ENCODE peak calls at places on chromosomes 16 and 17, in four cellular contexts. U, K, M and W are unnamed samples.

GRCh38 chr17:82826956-82827355 is 12.9 kb downstream of the ZNF750 start:
- DNase-seq in U (no peak), M (no peak), K (no peak), W (no peak)

GRCh38 chr16:12752159-12752558 is 51.5 kb downstream of the CPPED1 start:
- DNase-seq in U (no peak), K (no peak), M (no peak), W (no peak)

GRCh38 chr17:72380737-72381136 is 259.9 kb downstream of the SOX9 start:
- DNase-seq in U (no peak), K (no peak), M (no peak), W (no peak)

GRCh38 chr16:4679854-4680636 is 13.3 kb upstream of the NUDT16L1 start:
- DNase-seq in M (no peak), K (no peak), U (peak; percentile 67), W (no peak)

GRCh38 chr17:72715906-72716572 is 376.4 kb downstream of the SLC39A11 start:
- DNase-seq in U (peak; percentile 98), M (no peak), K (peak; percentile 97), W (no peak)

GRCh38 chr17:38918916-38919315 is 6.5 kb upstream of the LASP1NB start:
- DNase-seq in M (no peak), K (no peak), U (no peak), W (no peak)

GRCh38 chr16:19696312-19696711 is 21.7 kb downstream of the KNOP1 start:
- DNase-seq in U (peak; percentile 88), M (no peak), K (peak; percentile 95), W (no peak)

GRCh38 chr17:1313270-1314005 is 34.0 kb downstream of the TRARG1 start:
- DNase-seq in K (no peak), U (no peak), M (no peak), W (no peak)

GRCh38 chr16:81610144-81610842 is 165.7 kb downstream of the CMIP start:
- DNase-seq in U (peak; percentile 84), M (no peak), K (peak; percentile 79), W (no peak)

DNA sequence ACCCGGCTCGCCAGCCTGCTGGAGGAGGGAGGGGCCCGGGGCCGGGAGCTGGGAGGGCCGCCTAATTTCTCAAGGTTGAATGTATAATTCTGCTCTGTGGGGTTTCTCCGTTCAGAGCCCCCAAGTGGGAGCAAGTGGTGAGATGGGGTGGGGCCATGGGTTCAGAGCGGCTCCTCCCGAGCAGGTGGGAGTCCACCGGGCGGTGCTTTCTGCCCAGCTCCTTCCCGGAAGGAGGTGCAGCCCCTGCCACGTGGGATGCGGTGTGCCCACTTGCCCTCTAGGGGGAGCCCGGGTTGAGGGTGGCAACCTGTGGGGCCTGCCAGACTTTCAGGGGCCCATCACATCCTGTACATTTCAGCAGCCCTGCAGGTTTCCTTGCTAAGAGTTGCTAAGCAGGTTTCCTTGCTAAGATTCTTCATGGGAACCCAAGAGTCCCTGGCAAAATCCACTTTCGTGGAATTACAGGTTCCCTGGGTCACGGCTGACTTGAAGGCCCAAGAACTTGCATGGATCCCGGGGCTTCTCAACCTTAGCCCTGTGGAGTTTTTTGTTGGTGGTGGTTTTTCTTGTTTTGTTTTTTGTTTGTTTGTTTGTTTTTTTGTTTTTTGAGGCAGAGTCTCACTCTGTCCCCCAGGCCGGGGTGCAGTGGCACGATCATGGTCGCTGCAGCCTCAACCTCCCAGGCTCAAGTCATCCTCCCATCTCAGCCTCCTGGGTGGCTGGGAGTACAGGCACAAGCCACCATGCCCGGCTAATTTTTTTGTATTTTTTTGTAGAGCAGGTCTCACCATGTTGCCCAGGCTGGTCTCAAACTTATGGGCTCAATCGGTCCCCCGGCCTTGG is 196.6 kb upstream of the GSE1 start:
- DNase-seq in U (peak; percentile 15), M (no peak), K (no peak), W (peak; percentile 82)
- H3K4me2 ChIP-seq in U (no peak overlapping the region), M (no peak overlapping the region), K (no peak overlapping the region), W (no peak overlapping the region)

GRCh38 chr16:29761882-29762281 is 16.1 kb upstream of the C16orf54 start:
- DNase-seq in K (no peak), U (no peak), M (no peak), W (no peak)
- H3K4me1 ChIP-seq in K (peaks cover 5% of the 10 kb centered on the region), U (no peaks in the 10 kb centered on the region), M (no peaks in the 10 kb centered on the region), W (no peaks in the 10 kb centered on the region)

DNA sequence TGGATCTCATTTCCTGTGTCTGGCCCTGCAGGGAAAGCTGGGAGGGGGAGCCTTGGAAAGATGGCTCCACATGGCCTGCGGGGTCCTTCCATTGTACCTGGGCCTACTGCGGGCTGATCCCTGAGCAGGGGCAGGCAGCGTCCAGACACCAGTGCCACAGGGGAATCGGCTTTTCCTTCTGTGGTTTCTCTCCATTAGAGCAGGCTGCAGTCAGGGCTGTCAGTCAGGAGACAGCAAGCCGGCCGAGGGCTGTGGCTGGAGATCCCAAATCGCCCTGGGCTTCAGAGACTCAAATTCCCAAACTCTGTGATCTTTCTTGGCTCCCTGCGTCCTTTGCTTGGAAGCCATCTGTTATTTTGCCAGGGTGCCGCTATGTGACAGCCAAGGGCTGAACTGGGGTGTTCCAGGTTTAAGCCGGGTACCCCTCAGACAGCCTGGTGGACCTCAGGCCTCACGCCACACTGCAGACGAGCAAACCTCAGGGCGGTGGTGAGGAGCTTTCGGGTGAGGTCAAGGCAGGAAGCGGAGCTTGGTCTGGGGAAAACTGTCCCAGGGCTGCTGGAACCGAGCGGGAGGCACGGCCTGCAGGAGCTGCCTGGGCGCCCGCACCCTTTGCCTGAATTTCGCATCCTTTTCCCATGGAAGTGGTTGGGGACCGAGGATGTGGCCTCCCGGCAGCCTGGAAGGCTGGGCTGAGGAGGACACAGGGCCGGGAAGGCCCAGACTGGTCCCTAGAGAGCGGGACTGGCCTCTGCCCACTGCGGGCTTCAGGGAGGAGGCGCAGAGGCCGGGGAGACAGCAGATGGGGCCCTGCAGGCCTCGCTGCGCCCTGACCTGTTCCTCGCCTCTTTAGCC is 1.5 kb upstream of the CPNE7 start:
- DNase-seq in K (no peak), U (no peak), M (no peak), W (no peak)
- H2BK15ac ChIP-seq in K (peak overlapping the region; percentile 75), U (peak overlapping the region; percentile 53), M (peak overlapping the region; percentile 81), W (no peak overlapping the region)

GRCh38 chr17:58331815-58332719 is 3.5 kb upstream of the TSPOAP1 start:
- DNase-seq in M (no peak), K (no peak), U (no peak), W (peak; percentile 33)
- H3K4me2 ChIP-seq in M (no peak overlapping the region), K (no peak overlapping the region), U (no peak overlapping the region), W (no peak overlapping the region)

GRCh38 chr17:51258756-51259573 is 884 bp downstream of the MBTD1 start:
- DNase-seq in K (peak; percentile 23), U (no peak), M (no peak), W (peak; percentile 61)

GRCh38 chr17:51259574-51260236 is at the start of gene MBTD1:
- DNase-seq in K (peak; percentile 98), M (peak; percentile 84), U (peak; percentile 97), W (peak; percentile 99)

GRCh38 chr17:51255673-51256072 is 4.2 kb downstream of the MBTD1 start:
- DNase-seq in U (no peak), M (no peak), K (no peak), W (no peak)

GRCh38 chr17:51256101-51256500 is 3.7 kb downstream of the MBTD1 start:
- DNase-seq in U (no peak), M (no peak), K (no peak), W (no peak)

DNA sequence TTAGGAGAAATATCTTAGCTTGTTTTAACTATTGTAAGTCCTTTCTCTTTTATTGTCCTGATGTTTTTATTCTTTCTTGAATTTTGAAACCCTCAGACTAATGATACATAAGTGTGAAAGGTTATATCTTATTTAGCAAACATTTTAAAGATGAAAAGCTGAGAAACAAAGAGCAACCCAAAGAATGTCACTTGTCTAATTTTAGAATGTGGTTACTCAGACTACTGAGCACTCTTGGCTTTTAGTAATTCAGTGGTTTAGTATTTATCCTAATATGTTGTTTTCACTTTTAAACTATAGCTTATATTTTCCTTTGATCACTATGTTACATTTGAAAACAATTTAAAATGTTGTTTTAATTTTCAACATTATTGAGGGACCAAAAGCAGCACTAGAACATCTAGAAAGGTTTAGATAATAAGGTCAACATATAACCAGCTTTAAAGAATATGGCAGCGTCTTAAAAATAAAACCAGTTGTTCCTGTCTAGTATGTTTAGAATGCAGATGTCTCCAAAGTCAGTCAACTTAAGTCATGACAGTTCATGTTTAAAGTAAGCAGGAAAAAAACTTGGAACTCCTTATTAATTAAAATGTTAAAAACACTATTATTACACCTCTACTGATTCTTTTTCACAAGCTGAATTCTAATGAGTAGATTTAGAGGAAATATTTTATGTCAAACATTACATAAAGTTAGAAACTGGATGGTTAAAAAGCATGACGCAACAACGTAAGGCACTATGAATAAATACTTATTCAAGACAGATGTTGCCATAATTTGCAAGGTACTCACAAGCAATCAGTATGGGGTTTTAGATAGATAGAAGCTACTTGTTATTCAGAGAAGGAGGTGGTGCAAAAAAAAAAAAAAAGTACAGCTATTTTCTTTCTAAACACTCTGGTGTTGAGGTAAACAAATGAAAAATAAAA is 2.4 kb downstream of the MBTD1 start:
- DNase-seq in K (peak; percentile 24), M (no peak), U (no peak), W (no peak)
- H3K4me1 ChIP-seq in K (peaks cover 6% of the 10 kb centered on the region), M (peaks cover 6% of the 10 kb centered on the region), U (no peaks in the 10 kb centered on the region), W (peaks cover 4% of the 10 kb centered on the region)

GRCh38 chr17:41186872-41187271 is 2.2 kb upstream of the KRTAP4-1 start:
- DNase-seq in U (no peak), K (no peak), M (no peak), W (no peak)

GRCh38 chr17:41184480-41184961 is at the start of gene KRTAP4-1:
- DNase-seq in M (no peak), K (no peak), U (no peak), W (no peak)

GRCh38 chr17:41185001-41185400 is 290 bp upstream of the KRTAP4-1 start:
- DNase-seq in M (no peak), U (no peak), K (no peak), W (no peak)

GRCh38 chr17:41196068-41196467 is 6.4 kb downstream of the KRTAP9-1 start:
- DNase-seq in M (no peak), U (no peak), K (no peak), W (no peak)

DNA sequence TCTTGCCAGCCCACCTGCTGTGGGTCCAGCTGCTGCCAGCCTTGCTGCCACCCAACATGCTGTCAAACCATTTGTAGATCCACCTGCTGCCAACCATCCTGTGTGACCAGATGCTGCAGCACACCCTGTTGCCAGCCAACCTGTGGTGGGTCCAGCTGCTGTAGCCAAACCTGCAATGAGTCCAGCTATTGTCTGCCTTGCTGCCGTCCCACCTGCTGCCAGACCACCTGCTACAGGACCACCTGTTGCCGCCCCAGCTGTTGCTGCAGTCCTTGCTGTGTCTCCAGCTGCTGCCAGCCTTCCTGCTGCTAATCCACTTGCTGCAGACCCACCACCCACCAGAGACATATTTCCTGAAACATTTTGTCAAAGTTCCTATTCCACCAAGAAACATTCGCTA is 641 bp downstream of the KRTAP9-1 start:
- DNase-seq in U (no peak), K (no peak), M (no peak), W (no peak)
- H2BK15ac ChIP-seq in U (no peak overlapping the region), K (no peak overlapping the region), M (no peak overlapping the region), W (no peak overlapping the region)

DNA sequence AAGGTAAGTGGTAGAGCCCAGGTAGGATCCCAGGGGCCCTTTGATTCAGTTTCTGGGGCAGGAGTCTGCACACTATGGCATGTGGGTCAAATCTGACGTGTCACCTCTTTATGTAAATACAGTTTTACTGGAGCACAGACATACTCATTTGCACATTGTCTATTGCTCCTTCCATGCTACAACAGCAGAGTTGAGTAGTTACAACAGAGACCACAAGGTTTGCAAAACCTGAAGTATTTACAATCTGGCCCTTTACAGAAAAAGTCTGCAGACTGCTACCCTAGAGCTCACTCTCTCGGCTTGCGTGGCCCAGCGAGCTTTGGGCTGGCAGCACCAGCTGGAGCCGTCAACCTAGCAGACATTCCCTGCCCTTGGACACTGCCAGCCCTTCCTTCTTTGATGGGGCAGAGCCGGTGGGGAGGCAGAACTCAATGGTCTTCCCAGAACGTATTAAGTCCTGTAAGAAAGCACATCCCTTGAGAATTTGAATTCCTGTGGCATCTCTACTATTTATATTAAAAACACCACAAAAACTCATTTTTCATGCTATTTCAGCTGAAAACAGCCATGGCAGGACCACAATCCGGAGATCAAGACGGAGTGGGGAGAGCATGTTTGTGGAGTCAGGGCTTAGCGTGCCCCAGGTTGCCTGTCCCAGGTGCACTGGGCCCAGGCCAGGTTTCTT is 133.1 kb upstream of the NUDT7 start:
- DNase-seq in U (no peak), K (peak; percentile 36), M (no peak), W (no peak)
- H3K4me2 ChIP-seq in U (no peak overlapping the region), K (no peak overlapping the region), M (no peak overlapping the region), W (no peak overlapping the region)